ENCODE peak calls at places on chromosomes 4 and X, in five cellular contexts. M, J, V, E and F are unnamed samples.

GRCh38 chr4:185183622-185184281 is 20.0 kb downstream of the CFAP97 start:
- DNase-seq in M (peak), J (peak), V (peak), E (peak), F (peak)

GRCh38 chr4:78659264-78659663 is 107.7 kb downstream of the ANXA3 start:
- DNase-seq in M (no peak), J (no peak), V (no peak), E (no peak), F (no peak)

GRCh38 chr4:64883087-64883926 is 474.1 kb upstream of the TECRL start:
- DNase-seq in M (no peak), J (no peak), V (no peak), E (no peak), F (no peak)

GRCh38 chrX:114797494-114797893 is 213.6 kb downstream of the HTR2C start:
- DNase-seq in M (no peak), J (no peak), V (no peak), E (no peak), F (no peak)

GRCh38 chr4:70895846-70896435 is 6.2 kb upstream of the MOB1B start:
- DNase-seq in M (no peak), J (no peak), V (no peak), E (no peak), F (no peak)

GRCh38 chr4:76579596-76580375 is 144.8 kb downstream of the SHROOM3 start:
- DNase-seq in M (no peak), J (peak), V (no peak), E (no peak), F (peak)

GRCh38 chr4:110865611-110866254 is 242.9 kb upstream of the PITX2 start:
- DNase-seq in M (no peak), J (no peak), V (no peak), E (peak), F (no peak)

GRCh38 chrX:9746148-9746880 is 19.3 kb downstream of the GPR143 start:
- DNase-seq in M (no peak), J (no peak), V (no peak), E (no peak), F (no peak)

GRCh38 chrX:79645749-79646148 is 278.6 kb upstream of the ITM2A start:
- DNase-seq in M (no peak), J (no peak), V (no peak), E (no peak), F (no peak)

GRCh38 chrX:53071604-53072417 is 10.4 kb upstream of the TSPYL2 start:
- DNase-seq in M (peak), J (peak), V (peak), E (peak), F (peak)

GRCh38 chr4:137510866-137511265 is 21.4 kb downstream of the PCDH18 start:
- DNase-seq in M (no peak), J (no peak), V (no peak), E (peak), F (no peak)

GRCh38 chr4:40916218-40916555 is 166.4 kb downstream of the NSUN7 start:
- DNase-seq in M (no peak), J (no peak), V (no peak), E (peak), F (no peak)

GRCh38 chr4:52588771-52589591 is 70.1 kb downstream of the USP46 start:
- DNase-seq in M (no peak), J (no peak), V (no peak), E (peak), F (no peak)

GRCh38 chr4:87029356-87029755 is 94.5 kb downstream of the AFF1 start:
- DNase-seq in M (no peak), J (no peak), V (no peak), E (no peak), F (no peak)

GRCh38 chr4:100510551-100510950 is 7.3 kb downstream of the EMCN start:
- DNase-seq in M (no peak), J (no peak), V (no peak), E (no peak), F (no peak)

GRCh38 chrX:48969471-48969870 is 2.2 kb downstream of the KCND1 start:
- DNase-seq in M (no peak), J (no peak), V (no peak), E (no peak), F (no peak)

GRCh38 chr4:140243345-140243753 is 89.4 kb upstream of the MAML3 start:
- DNase-seq in M (peak), J (peak), V (no peak), E (no peak), F (peak)

GRCh38 chr4:123037809-123038208 is 115.4 kb upstream of the NUDT6 start:
- DNase-seq in M (no peak), J (no peak), V (no peak), E (no peak), F (no peak)

GRCh38 chr4:69858683-69859082 is 1.3 kb downstream of the SULT1E1 start:
- DNase-seq in M (no peak), J (no peak), V (no peak), E (no peak), F (peak)

GRCh38 chr4:140186651-140187315 is 32.8 kb upstream of the MAML3 start:
- DNase-seq in M (no peak), J (no peak), V (no peak), E (peak), F (no peak)